ENCODE peak calls at places on chromosomes 1 and 21, in ten cellular contexts. One of them, this sample, is unnamed.

GRCh38 chr1:85462931-85463665 is 1.9 kb downstream of the DDAH1 start:
- DNase-seq in A549: no peak
- DNase-seq in CD4-positive, alpha-beta T cell: no peak
- DNase-seq in progenitor cell of endocrine pancreas: no peak
- DNase-seq in endothelial cell of umbilical vein: peak; percentile 44
- DNase-seq in AG09319: no peak
- DNase-seq in IMR-90: no peak
- DNase-seq in GM12865: no peak
- DNase-seq in stomach: no peak
- DNase-seq in heart right ventricle: no peak
- DNase-seq in this sample: no peak

GRCh38 chr1:212104586-212105282 is 69.2 kb downstream of the DTL start:
- DNase-seq in A549: no peak
- DNase-seq in progenitor cell of endocrine pancreas: no peak
- DNase-seq in AG09319: peak; percentile 54
- DNase-seq in stomach: no peak
- DNase-seq in endothelial cell of umbilical vein: no peak
- DNase-seq in GM12865: no peak
- DNase-seq in heart right ventricle: no peak
- DNase-seq in CD4-positive, alpha-beta T cell: no peak
- DNase-seq in IMR-90: no peak
- DNase-seq in this sample: no peak

GRCh38 chr1:71046891-71047634 is 553 bp downstream of the PTGER3 start:
- DNase-seq in heart right ventricle: peak; percentile 21
- DNase-seq in stomach: peak; percentile 37
- DNase-seq in IMR-90: no peak
- DNase-seq in GM12865: no peak
- DNase-seq in progenitor cell of endocrine pancreas: no peak
- DNase-seq in endothelial cell of umbilical vein: peak; percentile 13
- DNase-seq in A549: no peak
- DNase-seq in CD4-positive, alpha-beta T cell: peak; percentile 34
- DNase-seq in AG09319: no peak
- DNase-seq in this sample: no peak

GRCh38 chr1:87113313-87113712 is 198.9 kb downstream of the HS2ST1 start:
- DNase-seq in endothelial cell of umbilical vein: no peak
- DNase-seq in CD4-positive, alpha-beta T cell: no peak
- DNase-seq in IMR-90: peak; percentile 85
- DNase-seq in heart right ventricle: no peak
- DNase-seq in stomach: no peak
- DNase-seq in A549: no peak
- DNase-seq in AG09319: peak; percentile 65
- DNase-seq in GM12865: no peak
- DNase-seq in progenitor cell of endocrine pancreas: no peak
- DNase-seq in this sample: peak; percentile 46

GRCh38 chr1:18385239-18385790 is 95.4 kb upstream of the KLHDC7A start:
- DNase-seq in IMR-90: no peak
- DNase-seq in GM12865: no peak
- DNase-seq in AG09319: no peak
- DNase-seq in heart right ventricle: no peak
- DNase-seq in progenitor cell of endocrine pancreas: no peak
- DNase-seq in A549: no peak
- DNase-seq in CD4-positive, alpha-beta T cell: no peak
- DNase-seq in endothelial cell of umbilical vein: no peak
- DNase-seq in stomach: no peak
- DNase-seq in this sample: no peak

GRCh38 chr1:42904437-42904836 is 54.2 kb downstream of the SLC2A1 start:
- DNase-seq in IMR-90: no peak
- DNase-seq in GM12865: no peak
- DNase-seq in stomach: no peak
- DNase-seq in AG09319: no peak
- DNase-seq in A549: no peak
- DNase-seq in heart right ventricle: no peak
- DNase-seq in progenitor cell of endocrine pancreas: no peak
- DNase-seq in endothelial cell of umbilical vein: no peak
- DNase-seq in CD4-positive, alpha-beta T cell: no peak
- DNase-seq in this sample: no peak

GRCh38 chr1:235130766-235131270 is 2.2 kb upstream of the TOMM20 start:
- DNase-seq in GM12865: no peak
- DNase-seq in heart right ventricle: no peak
- DNase-seq in endothelial cell of umbilical vein: no peak
- DNase-seq in CD4-positive, alpha-beta T cell: no peak
- DNase-seq in A549: no peak
- DNase-seq in IMR-90: no peak
- DNase-seq in stomach: no peak
- DNase-seq in progenitor cell of endocrine pancreas: no peak
- DNase-seq in AG09319: no peak
- DNase-seq in this sample: no peak

GRCh38 chr1:235721982-235722381 is 72.4 kb upstream of the GNG4 start:
- DNase-seq in A549: no peak
- DNase-seq in AG09319: no peak
- DNase-seq in CD4-positive, alpha-beta T cell: no peak
- DNase-seq in GM12865: no peak
- DNase-seq in heart right ventricle: no peak
- DNase-seq in stomach: no peak
- DNase-seq in IMR-90: no peak
- DNase-seq in endothelial cell of umbilical vein: no peak
- DNase-seq in progenitor cell of endocrine pancreas: no peak
- DNase-seq in this sample: no peak

GRCh38 chr21:29230541-29231275 is 68.0 kb upstream of the BACH1 start:
- DNase-seq in endothelial cell of umbilical vein: no peak
- DNase-seq in AG09319: no peak
- DNase-seq in stomach: no peak
- DNase-seq in A549: no peak
- DNase-seq in IMR-90: no peak
- DNase-seq in progenitor cell of endocrine pancreas: no peak
- DNase-seq in GM12865: no peak
- DNase-seq in heart right ventricle: no peak
- DNase-seq in CD4-positive, alpha-beta T cell: no peak
- DNase-seq in this sample: no peak

GRCh38 chr21:29231781-29232548 is 66.8 kb upstream of the BACH1 start:
- DNase-seq in AG09319: no peak
- DNase-seq in progenitor cell of endocrine pancreas: no peak
- DNase-seq in stomach: no peak
- DNase-seq in CD4-positive, alpha-beta T cell: no peak
- DNase-seq in IMR-90: no peak
- DNase-seq in GM12865: peak; percentile 44
- DNase-seq in endothelial cell of umbilical vein: no peak
- DNase-seq in A549: no peak
- DNase-seq in heart right ventricle: no peak
- DNase-seq in this sample: no peak

GRCh38 chr21:29235714-29236197 is 63.0 kb upstream of the BACH1 start:
- DNase-seq in progenitor cell of endocrine pancreas: no peak
- DNase-seq in A549: no peak
- DNase-seq in GM12865: peak; percentile 89
- DNase-seq in CD4-positive, alpha-beta T cell: no peak
- DNase-seq in stomach: no peak
- DNase-seq in endothelial cell of umbilical vein: no peak
- DNase-seq in heart right ventricle: no peak
- DNase-seq in IMR-90: no peak
- DNase-seq in AG09319: no peak
- DNase-seq in this sample: no peak

GRCh38 chr21:29233611-29234540 is 64.8 kb upstream of the BACH1 start:
- DNase-seq in progenitor cell of endocrine pancreas: no peak
- DNase-seq in stomach: no peak
- DNase-seq in endothelial cell of umbilical vein: no peak
- DNase-seq in heart right ventricle: no peak
- DNase-seq in A549: no peak
- DNase-seq in AG09319: no peak
- DNase-seq in IMR-90: no peak
- DNase-seq in GM12865: peak; percentile 91
- DNase-seq in CD4-positive, alpha-beta T cell: no peak
- DNase-seq in this sample: no peak

DNA sequence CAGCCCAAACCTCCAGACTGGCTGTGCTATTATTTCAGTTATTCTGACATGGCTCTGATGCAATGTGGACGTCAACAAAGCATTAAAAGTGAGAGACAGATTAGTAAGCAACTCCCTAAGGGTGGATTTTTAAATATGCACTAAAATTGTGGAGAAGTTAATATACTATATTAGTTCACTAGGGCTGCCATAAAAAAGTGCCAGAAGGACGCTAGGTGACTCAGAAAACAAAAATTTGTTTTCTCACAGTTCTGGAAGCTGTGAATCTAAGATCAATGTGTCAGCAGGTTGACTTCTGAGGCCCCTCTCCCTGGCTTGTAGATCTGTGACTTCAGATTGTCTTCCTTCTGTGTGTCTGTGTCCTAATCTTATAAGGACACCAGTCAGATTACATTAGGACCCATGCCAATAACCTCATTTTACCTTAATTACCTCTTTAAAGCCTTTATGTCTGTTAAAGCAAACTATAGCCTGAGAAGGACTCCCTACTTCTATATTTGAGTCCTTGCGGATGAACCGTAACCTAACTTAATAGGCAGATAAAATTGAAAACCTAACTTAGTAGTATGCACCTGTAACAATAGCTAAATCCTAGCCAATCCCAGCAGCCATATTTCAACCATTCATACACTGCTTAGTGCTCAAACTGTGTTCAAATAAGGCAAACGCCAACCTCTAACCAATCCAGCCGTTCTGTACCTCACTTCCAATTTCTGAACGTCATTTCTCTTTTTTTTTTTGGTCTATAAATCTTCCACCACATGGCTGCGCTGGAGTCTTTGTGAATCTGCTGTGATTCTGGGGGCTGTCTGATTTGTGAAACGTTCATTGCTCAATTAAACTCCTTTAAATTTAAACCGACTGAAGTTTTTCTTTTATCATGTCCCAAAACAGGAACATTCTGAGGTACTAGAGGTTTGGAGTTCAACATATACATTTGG is 65.9 kb upstream of the BACH1 start:
- DNase-seq in IMR-90: peak; percentile 55
- DNase-seq in endothelial cell of umbilical vein: peak; percentile 60
- DNase-seq in GM12865: peak; percentile 70
- DNase-seq in CD4-positive, alpha-beta T cell: no peak
- DNase-seq in AG09319: no peak
- DNase-seq in A549: no peak
- DNase-seq in heart right ventricle: no peak
- DNase-seq in stomach: no peak
- DNase-seq in progenitor cell of endocrine pancreas: no peak
- DNase-seq in this sample: peak; percentile 63
- TF ChIP-seq CTCF in IMR-90: no peak
- TF ChIP-seq CTCF in endothelial cell of umbilical vein: no peak
- TF ChIP-seq CTCF in GM12865: peak; percentile 11
- TF ChIP-seq CTCF in CD4-positive, alpha-beta T cell: no peak
- TF ChIP-seq CTCF in AG09319: no peak
- TF ChIP-seq CTCF in A549: no peak
- TF ChIP-seq CTCF in heart right ventricle: no peak
- TF ChIP-seq CTCF in stomach: no peak
- TF ChIP-seq CTCF in progenitor cell of endocrine pancreas: no peak
- TF ChIP-seq CTCF in this sample: no peak

DNA sequence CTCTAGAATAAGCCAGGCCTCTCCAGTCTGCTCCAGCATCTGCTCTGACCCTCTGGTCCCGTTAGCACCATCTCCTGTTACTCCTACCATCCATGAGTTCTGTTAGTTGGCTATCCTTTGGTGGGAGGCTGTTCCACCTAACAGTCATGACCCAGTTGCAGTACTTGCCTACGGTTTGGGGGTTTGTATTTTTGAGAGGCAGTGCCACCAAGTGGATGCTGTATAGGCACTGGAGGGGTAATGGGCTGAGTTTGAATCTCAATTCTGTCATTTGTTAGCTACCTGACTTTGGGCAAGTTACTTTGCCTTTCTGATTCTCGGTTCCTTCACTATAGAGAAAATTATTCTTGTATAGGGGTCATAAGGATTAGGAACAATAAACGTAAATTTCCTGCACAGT is 12.1 kb upstream of the C8B start:
- DNase-seq in A549: no peak
- DNase-seq in progenitor cell of endocrine pancreas: no peak
- DNase-seq in GM12865: no peak
- DNase-seq in stomach: no peak
- DNase-seq in CD4-positive, alpha-beta T cell: no peak
- DNase-seq in endothelial cell of umbilical vein: no peak
- DNase-seq in IMR-90: no peak
- DNase-seq in heart right ventricle: no peak
- DNase-seq in AG09319: no peak
- DNase-seq in this sample: no peak
- TF ChIP-seq CTCF in A549: no peak
- TF ChIP-seq CTCF in progenitor cell of endocrine pancreas: no peak
- TF ChIP-seq CTCF in GM12865: no peak
- TF ChIP-seq CTCF in stomach: no peak
- TF ChIP-seq CTCF in CD4-positive, alpha-beta T cell: no peak
- TF ChIP-seq CTCF in endothelial cell of umbilical vein: no peak
- TF ChIP-seq CTCF in IMR-90: no peak
- TF ChIP-seq CTCF in heart right ventricle: no peak
- TF ChIP-seq CTCF in AG09319: peak; percentile 2
- TF ChIP-seq CTCF in this sample: no peak

GRCh38 chr1:89829186-89829585 is 8.4 kb downstream of the LRRC8D start:
- DNase-seq in AG09319: no peak
- DNase-seq in IMR-90: no peak
- DNase-seq in endothelial cell of umbilical vein: no peak
- DNase-seq in heart right ventricle: no peak
- DNase-seq in CD4-positive, alpha-beta T cell: no peak
- DNase-seq in A549: no peak
- DNase-seq in progenitor cell of endocrine pancreas: no peak
- DNase-seq in GM12865: no peak
- DNase-seq in stomach: no peak
- DNase-seq in this sample: no peak

GRCh38 chr1:89823679-89824292 is 3.0 kb downstream of the LRRC8D start:
- DNase-seq in A549: no peak
- DNase-seq in heart right ventricle: no peak
- DNase-seq in AG09319: no peak
- DNase-seq in endothelial cell of umbilical vein: no peak
- DNase-seq in GM12865: no peak
- DNase-seq in stomach: no peak
- DNase-seq in IMR-90: no peak
- DNase-seq in progenitor cell of endocrine pancreas: no peak
- DNase-seq in CD4-positive, alpha-beta T cell: no peak
- DNase-seq in this sample: no peak

GRCh38 chr1:89827902-89828301 is 7.1 kb downstream of the LRRC8D start:
- DNase-seq in GM12865: no peak
- DNase-seq in AG09319: no peak
- DNase-seq in stomach: no peak
- DNase-seq in CD4-positive, alpha-beta T cell: no peak
- DNase-seq in heart right ventricle: no peak
- DNase-seq in endothelial cell of umbilical vein: no peak
- DNase-seq in progenitor cell of endocrine pancreas: no peak
- DNase-seq in IMR-90: no peak
- DNase-seq in A549: no peak
- DNase-seq in this sample: no peak

GRCh38 chr1:89827330-89827729 is 6.5 kb downstream of the LRRC8D start:
- DNase-seq in CD4-positive, alpha-beta T cell: no peak
- DNase-seq in endothelial cell of umbilical vein: no peak
- DNase-seq in IMR-90: no peak
- DNase-seq in AG09319: no peak
- DNase-seq in heart right ventricle: no peak
- DNase-seq in progenitor cell of endocrine pancreas: no peak
- DNase-seq in stomach: no peak
- DNase-seq in A549: no peak
- DNase-seq in GM12865: no peak
- DNase-seq in this sample: no peak

DNA sequence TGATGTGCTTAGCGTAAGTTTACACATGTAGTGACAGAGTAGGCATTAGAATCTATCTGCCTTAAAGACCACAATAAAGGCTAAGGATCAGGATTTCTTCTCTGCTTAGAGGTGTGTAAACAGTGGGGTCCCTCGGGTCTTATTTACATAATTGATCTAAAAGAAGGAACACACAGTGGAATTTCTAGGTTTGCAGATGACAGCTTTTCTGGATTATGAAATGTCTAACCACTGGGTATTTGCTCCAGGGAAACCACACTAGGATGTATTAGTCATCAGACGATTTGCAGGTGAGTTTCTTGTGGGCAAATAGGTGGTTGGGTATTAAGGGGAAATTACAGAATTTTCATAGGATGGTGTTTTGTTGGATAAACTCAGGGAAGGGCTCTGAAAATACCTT is 5.8 kb downstream of the LRRC8D start:
- DNase-seq in stomach: no peak
- DNase-seq in IMR-90: no peak
- DNase-seq in endothelial cell of umbilical vein: no peak
- DNase-seq in A549: no peak
- DNase-seq in CD4-positive, alpha-beta T cell: no peak
- DNase-seq in GM12865: no peak
- DNase-seq in heart right ventricle: no peak
- DNase-seq in AG09319: no peak
- DNase-seq in progenitor cell of endocrine pancreas: no peak
- DNase-seq in this sample: no peak
- TF ChIP-seq CTCF in stomach: no peak
- TF ChIP-seq CTCF in IMR-90: no peak
- TF ChIP-seq CTCF in endothelial cell of umbilical vein: no peak
- TF ChIP-seq CTCF in A549: no peak
- TF ChIP-seq CTCF in CD4-positive, alpha-beta T cell: no peak
- TF ChIP-seq CTCF in GM12865: no peak
- TF ChIP-seq CTCF in heart right ventricle: no peak
- TF ChIP-seq CTCF in AG09319: no peak
- TF ChIP-seq CTCF in progenitor cell of endocrine pancreas: no peak
- TF ChIP-seq CTCF in this sample: no peak

GRCh38 chr1:1399870-1400575 is 888 bp upstream of the CCNL2 start:
- DNase-seq in progenitor cell of endocrine pancreas: no peak
- DNase-seq in AG09319: no peak
- DNase-seq in GM12865: peak; percentile 57
- DNase-seq in heart right ventricle: no peak
- DNase-seq in stomach: no peak
- DNase-seq in CD4-positive, alpha-beta T cell: peak; percentile 44
- DNase-seq in A549: no peak
- DNase-seq in IMR-90: peak; percentile 18
- DNase-seq in endothelial cell of umbilical vein: no peak
- DNase-seq in this sample: no peak

GRCh38 chr1:1401457-1402010 is 2.4 kb upstream of the CCNL2 start:
- DNase-seq in heart right ventricle: no peak
- DNase-seq in endothelial cell of umbilical vein: no peak
- DNase-seq in progenitor cell of endocrine pancreas: no peak
- DNase-seq in stomach: no peak
- DNase-seq in AG09319: no peak
- DNase-seq in CD4-positive, alpha-beta T cell: no peak
- DNase-seq in IMR-90: no peak
- DNase-seq in GM12865: no peak
- DNase-seq in A549: no peak
- DNase-seq in this sample: no peak

GRCh38 chr1:1400576-1401456 is 1.7 kb upstream of the CCNL2 start:
- DNase-seq in endothelial cell of umbilical vein: no peak
- DNase-seq in IMR-90: peak; percentile 23
- DNase-seq in GM12865: no peak
- DNase-seq in CD4-positive, alpha-beta T cell: no peak
- DNase-seq in progenitor cell of endocrine pancreas: no peak
- DNase-seq in A549: no peak
- DNase-seq in heart right ventricle: no peak
- DNase-seq in stomach: no peak
- DNase-seq in AG09319: no peak
- DNase-seq in this sample: no peak

GRCh38 chr1:1403543-1404112 is 3.5 kb downstream of the MRPL20 start:
- DNase-seq in GM12865: no peak
- DNase-seq in progenitor cell of endocrine pancreas: no peak
- DNase-seq in IMR-90: no peak
- DNase-seq in heart right ventricle: no peak
- DNase-seq in AG09319: no peak
- DNase-seq in A549: no peak
- DNase-seq in CD4-positive, alpha-beta T cell: no peak
- DNase-seq in endothelial cell of umbilical vein: no peak
- DNase-seq in stomach: no peak
- DNase-seq in this sample: no peak

DNA sequence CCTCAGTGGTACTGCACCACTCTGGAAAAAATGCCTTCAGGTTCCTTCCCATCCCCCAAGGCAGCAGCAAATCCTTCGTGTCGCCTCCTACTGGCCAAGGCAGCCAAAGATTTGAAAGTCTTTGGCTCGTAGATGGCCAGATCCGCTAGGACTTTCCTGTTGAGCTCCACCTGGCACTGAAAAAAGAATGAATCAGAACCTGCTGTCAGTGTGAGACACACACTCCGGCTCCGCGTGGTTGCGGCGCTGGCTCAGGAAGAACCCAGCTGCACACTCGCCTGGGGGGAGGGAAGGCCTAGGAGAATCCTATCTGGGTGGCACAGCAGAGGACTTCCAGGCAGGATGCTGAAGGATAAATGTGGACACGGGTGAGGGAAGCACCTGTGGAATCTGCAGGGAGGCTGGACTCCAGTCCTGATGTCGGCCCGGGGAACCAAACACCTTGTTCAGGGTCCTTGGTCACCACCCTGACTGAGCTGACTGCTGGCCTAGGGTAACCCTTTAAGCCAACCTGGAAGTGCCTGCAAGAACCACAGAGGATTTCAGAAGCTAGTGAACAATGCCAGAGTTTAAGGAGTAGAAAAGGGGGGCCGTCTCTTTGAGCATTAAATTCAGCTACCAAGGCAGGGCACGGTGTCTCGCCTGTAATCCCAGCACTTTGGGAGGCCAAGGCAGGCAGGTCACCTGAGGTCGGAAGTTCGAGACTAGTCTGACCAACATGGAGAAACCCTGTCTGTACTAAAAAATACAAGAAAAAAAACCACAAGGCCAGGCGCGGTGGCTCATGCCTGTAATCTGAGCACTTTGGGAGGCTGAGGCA is 3.2 kb upstream of the CCNL2 start:
- DNase-seq in endothelial cell of umbilical vein: peak; percentile 62
- DNase-seq in heart right ventricle: no peak
- DNase-seq in progenitor cell of endocrine pancreas: no peak
- DNase-seq in AG09319: no peak
- DNase-seq in GM12865: peak; percentile 64
- DNase-seq in stomach: no peak
- DNase-seq in CD4-positive, alpha-beta T cell: no peak
- DNase-seq in IMR-90: peak; percentile 60
- DNase-seq in A549: peak; percentile 71
- DNase-seq in this sample: peak; percentile 46
- TF ChIP-seq CTCF in endothelial cell of umbilical vein: peak; percentile 61
- TF ChIP-seq CTCF in heart right ventricle: peak; percentile 35
- TF ChIP-seq CTCF in progenitor cell of endocrine pancreas: peak; percentile 62
- TF ChIP-seq CTCF in AG09319: peak; percentile 71
- TF ChIP-seq CTCF in GM12865: peak; percentile 76
- TF ChIP-seq CTCF in stomach: peak; percentile 24
- TF ChIP-seq CTCF in CD4-positive, alpha-beta T cell: peak; percentile 34
- TF ChIP-seq CTCF in IMR-90: peak; percentile 68
- TF ChIP-seq CTCF in A549: peak; percentile 57
- TF ChIP-seq CTCF in this sample: peak; percentile 84